ENCODE peak calls at places on chromosomes 16 and 17, in four cellular contexts. R, D, N and P are unnamed samples.

GRCh38 chr17:27070836-27071235 is 223.1 kb upstream of the WSB1 start:
- DNase-seq in R (no peak), D (no peak), N (no peak), P (no peak)

GRCh38 chr17:78450696-78451344 is 72.4 kb downstream of the PGS1 start:
- DNase-seq in R (no peak), D (no peak), N (no peak), P (no peak)

GRCh38 chr17:44655983-44656700 is at the start of gene MEIOC:
- DNase-seq in R (peak; percentile 89), D (no peak), N (no peak), P (no peak)

GRCh38 chr17:1958134-1958881 is 66.8 kb downstream of the RTN4RL1 start:
- DNase-seq in R (no peak), D (no peak), N (no peak), P (no peak)

GRCh38 chr16:20178297-20178696 is 104.6 kb upstream of the GPR139 start:
- DNase-seq in R (no peak), D (no peak), N (no peak), P (no peak)

GRCh38 chr17:3909257-3909656 is 7.0 kb downstream of the P2RX1 start:
- DNase-seq in R (no peak), D (no peak), N (no peak), P (no peak)

GRCh38 chr17:48500435-48501426 is 30.1 kb downstream of the HOXB1 start:
- DNase-seq in R (no peak), D (no peak), N (peak; percentile 53), P (no peak)

GRCh38 chr16:89209522-89210044 is 7.9 kb upstream of the ZNF778 start:
- DNase-seq in R (no peak), D (no peak), N (no peak), P (no peak)

GRCh38 chr17:65332375-65332774 is 195.2 kb downstream of the RGS9 start:
- DNase-seq in R (no peak), D (no peak), N (no peak), P (no peak)

GRCh38 chr16:59633996-59634579 is 900.0 kb upstream of the GOT2 start:
- DNase-seq in R (no peak), D (no peak), N (no peak), P (no peak)

DNA sequence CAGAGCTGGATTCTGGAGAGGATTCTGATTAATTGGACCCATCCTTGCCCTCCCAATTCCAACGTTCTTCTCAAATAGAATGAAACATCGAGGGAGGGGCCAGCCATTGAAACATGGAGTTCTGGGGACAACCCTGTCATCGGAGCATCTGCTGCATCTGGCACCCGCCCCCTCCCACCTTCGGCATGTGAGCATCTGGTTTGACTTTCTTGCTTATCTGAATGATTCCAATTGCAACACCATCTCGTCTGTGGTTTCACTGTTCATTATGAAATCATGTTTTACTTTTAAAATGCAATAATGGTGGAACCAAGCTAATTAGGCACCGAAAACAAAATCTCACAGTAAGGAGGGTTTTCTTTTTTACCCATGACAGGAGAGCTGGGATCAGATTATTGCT is 190.5 kb upstream of the FOXF1 start:
- DNase-seq in R (no peak), D (no peak), N (peak; percentile 20), P (no peak)
- TF ChIP-seq TCF7 in R (no peak), D (no peak), N (no peak), P (no peak)

GRCh38 chr16:54931041-54931756 is 534 bp downstream of the IRX5 start:
- DNase-seq in R (peak; percentile 50), D (no peak), N (peak; percentile 43), P (no peak)

GRCh38 chr16:54932737-54933254 is 2.1 kb downstream of the IRX5 start:
- DNase-seq in R (peak; percentile 60), D (no peak), N (no peak), P (no peak)

GRCh38 chr16:54930034-54930938 is at the start of gene IRX5:
- DNase-seq in R (peak; percentile 84), D (no peak), N (peak; percentile 81), P (no peak)

GRCh38 chr16:54933281-54934150 is 2.9 kb downstream of the IRX5 start:
- DNase-seq in R (peak; percentile 33), D (no peak), N (no peak), P (no peak)

DNA sequence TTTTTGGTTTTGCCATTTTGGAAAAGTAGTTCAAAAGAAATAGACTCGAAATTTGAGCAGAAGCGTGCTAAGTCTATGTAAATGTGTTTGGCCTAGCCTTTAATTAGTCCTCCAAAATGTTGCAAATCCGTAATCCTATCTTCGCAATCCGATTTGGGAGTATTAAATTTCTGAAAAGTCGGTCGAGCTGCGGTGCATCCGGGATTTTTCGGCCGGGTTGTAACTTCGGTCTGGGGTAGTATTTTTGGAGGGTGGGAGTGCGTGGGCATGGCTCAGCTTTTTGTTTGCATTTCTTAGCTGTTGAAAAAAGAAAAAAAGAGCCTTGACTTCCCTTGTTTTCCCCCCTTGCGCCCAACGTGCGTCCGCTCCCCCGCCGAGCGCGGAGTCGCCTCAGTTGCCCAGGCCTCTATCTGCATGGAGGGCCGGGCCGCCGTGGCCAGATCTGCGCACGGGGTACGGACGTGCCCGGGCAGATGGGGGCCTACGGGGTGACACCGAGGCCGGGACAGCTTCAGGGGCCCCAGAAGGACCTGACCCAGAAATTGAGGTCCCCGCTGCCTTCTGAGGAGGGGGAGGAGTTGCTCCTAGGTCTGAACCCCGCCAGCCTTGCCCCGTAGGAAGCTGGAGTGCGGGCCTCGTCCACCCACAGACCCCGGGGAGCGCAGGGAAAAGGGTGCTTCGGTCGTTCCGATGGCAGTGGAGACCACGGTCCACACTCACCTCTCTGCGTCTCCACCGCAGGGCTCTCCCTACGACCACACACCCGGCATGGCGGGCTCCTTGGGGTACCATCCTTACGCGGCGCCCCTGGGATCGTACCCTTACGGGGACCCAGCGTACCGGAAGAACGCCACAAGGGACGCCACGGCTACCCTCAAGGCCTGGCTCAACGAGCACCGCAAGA is 1.3 kb downstream of the IRX5 start:
- DNase-seq in R (no peak), D (no peak), N (no peak), P (no peak)
- TF ChIP-seq TCF7 in R (no peak), D (no peak), N (no peak), P (no peak)

GRCh38 chr16:51535591-51535990 is 384.5 kb upstream of the SALL1 start:
- DNase-seq in R (no peak), D (no peak), N (no peak), P (no peak)

GRCh38 chr16:51540259-51540658 is 389.2 kb upstream of the SALL1 start:
- DNase-seq in R (no peak), D (no peak), N (no peak), P (no peak)

GRCh38 chr16:51542856-51543510 is 391.9 kb upstream of the SALL1 start:
- DNase-seq in R (no peak), D (no peak), N (no peak), P (no peak)

DNA sequence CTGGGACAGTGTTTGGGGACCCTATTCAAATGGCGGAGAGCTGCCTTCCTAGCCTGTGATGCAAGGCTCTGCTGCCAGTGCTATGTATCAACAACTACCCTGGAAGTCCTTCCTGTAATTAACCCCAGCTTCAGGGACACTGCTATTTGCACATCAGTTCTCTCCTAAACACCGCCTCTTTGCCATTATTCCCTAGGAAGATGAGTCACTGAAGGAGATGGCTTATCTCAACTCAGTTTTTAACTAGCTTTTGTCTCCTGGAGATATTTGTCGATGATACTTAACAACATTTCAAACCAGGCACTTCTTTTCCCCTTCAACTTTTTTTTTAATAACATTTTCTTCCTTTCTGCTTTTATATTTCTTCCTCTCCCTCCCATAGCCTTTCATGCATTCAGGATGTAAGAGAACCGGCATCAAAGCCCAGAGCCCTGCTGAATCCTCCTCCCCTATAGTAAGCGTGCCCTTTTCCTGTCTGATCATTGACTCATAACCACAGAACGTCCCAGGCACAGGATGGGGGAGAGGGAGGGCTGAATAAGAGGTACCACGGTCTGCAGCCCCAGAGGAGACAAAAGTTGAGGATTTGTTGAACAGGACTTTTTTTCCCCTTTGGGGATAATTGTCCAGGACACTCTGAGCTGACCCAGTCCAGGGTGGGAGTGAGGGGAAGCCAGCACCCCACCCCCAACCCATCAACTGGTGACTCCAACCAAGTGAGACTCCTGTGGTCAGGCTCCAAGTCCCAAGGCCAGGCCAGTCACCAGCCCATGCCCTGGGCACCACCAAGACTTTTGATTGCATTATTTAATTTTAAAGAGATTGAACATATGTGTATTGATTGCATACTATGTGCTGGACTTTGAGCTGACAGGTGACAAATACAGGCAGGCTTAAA is 387.9 kb upstream of the SALL1 start:
- DNase-seq in R (no peak), D (peak; percentile 72), N (no peak), P (no peak)
- TF ChIP-seq TCF7 in R (no peak), D (no peak), N (no peak), P (no peak)

GRCh38 chr16:57483725-57484514 is 2.4 kb downstream of the DOK4 start:
- DNase-seq in R (no peak), D (no peak), N (peak; percentile 44), P (no peak)
- TF ChIP-seq TCF7 in R (no peak), D (no peak), N (no peak), P (no peak)

GRCh38 chr16:7849891-7850290 is 517.2 kb downstream of the RBFOX1 start:
- DNase-seq in R (no peak), D (no peak), N (no peak), P (no peak)
- TF ChIP-seq TCF7 in R (no peak), D (no peak), N (no peak), P (no peak)

DNA sequence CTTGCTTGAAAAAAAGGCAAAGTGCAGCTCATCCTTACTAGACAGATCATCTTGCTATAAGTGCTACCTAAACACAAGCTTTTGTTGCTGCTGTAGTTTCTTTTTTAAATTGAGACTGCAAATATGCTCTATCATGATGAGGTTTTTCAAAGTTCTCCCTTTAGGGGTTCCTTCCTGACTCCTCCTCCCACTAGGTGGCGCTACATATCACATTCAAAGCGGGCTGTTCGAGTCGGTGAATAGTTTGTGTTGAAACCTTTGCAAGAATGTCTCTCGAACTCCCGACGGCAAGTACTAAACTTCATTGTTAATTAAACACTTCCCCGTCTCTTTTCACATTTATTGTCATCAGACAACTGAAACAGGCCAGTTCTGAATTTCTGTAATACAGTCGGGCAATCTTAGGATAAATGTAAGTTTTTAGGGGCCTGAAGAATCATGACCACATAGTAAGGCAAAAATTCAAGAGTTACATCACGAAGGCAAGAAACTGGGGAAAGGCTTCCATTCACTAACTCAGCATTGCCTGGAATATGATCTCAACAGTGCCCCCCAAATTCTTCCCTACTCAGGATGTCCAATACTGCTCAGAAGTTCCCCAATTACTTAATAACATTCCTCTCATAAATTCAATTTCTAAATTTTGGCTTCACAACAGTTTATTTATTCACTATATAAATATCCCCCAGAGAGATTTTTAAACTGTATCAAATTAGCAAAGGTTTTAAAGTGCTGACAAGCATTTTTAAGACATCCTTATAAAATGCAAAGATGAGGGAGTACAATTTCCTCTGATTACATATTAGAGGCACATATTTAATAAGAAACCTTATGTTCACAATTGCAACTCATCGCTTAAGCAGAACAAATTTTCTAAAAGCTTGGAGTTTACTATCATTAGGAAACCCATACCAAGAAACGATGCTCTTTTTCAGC is 6.7 kb downstream of the HS3ST3A1 start:
- DNase-seq in R (peak; percentile 75), D (peak; percentile 68), N (peak; percentile 55), P (peak; percentile 2)
- TF ChIP-seq TCF7 in R (no peak), D (no peak), N (no peak), P (no peak)

GRCh38 chr17:15432807-15433547 is 34.4 kb downstream of the CDRT4 start:
- DNase-seq in R (no peak), D (peak; percentile 97), N (no peak), P (no peak)

GRCh38 chr17:15436399-15437369 is 30.7 kb downstream of the CDRT4 start:
- DNase-seq in R (peak; percentile 59), D (peak; percentile 65), N (peak; percentile 53), P (no peak)

GRCh38 chr17:15431766-15432165 is 35.7 kb downstream of the CDRT4 start:
- DNase-seq in R (no peak), D (no peak), N (no peak), P (no peak)

GRCh38 chr17:15431201-15431600 is 36.2 kb downstream of the CDRT4 start:
- DNase-seq in R (no peak), D (no peak), N (no peak), P (no peak)
- TF ChIP-seq TCF7 in R (no peak), D (no peak), N (no peak), P (no peak)

GRCh38 chr17:33342025-33342424 is 48.9 kb upstream of the ASIC2 start:
- DNase-seq in R (no peak), D (no peak), N (no peak), P (no peak)
- TF ChIP-seq TCF7 in R (no peak), D (no peak), N (no peak), P (no peak)